ENCODE peak calls at places on chromosome 20, in five cellular contexts. One of them, this sample, is unnamed.

GRCh38 chr20:19964289-19965263 is 52.6 kb upstream of the NAA20 start:
- DNase-seq in lung: peak; percentile 46
- DNase-seq in adrenal gland: no peak
- DNase-seq in amygdala: no peak
- DNase-seq in AG09309: peak; percentile 67
- DNase-seq in this sample: peak; percentile 91

GRCh38 chr20:46984391-46984790 is 89.7 kb downstream of the EYA2 start:
- DNase-seq in adrenal gland: no peak
- DNase-seq in amygdala: no peak
- DNase-seq in AG09309: no peak
- DNase-seq in lung: no peak
- DNase-seq in this sample: no peak

GRCh38 chr20:48738399-48739304 is 89.1 kb downstream of the PREX1 start:
- DNase-seq in AG09309: no peak
- DNase-seq in lung: no peak
- DNase-seq in amygdala: no peak
- DNase-seq in adrenal gland: no peak
- DNase-seq in this sample: no peak

GRCh38 chr20:3777726-3778629 is 3.3 kb downstream of the SPEF1 start:
- DNase-seq in adrenal gland: no peak
- DNase-seq in AG09309: no peak
- DNase-seq in amygdala: no peak
- DNase-seq in lung: peak; percentile 67
- DNase-seq in this sample: no peak

GRCh38 chr20:51119914-51120313 is 97.0 kb upstream of the KCNG1 start:
- DNase-seq in amygdala: no peak
- DNase-seq in adrenal gland: no peak
- DNase-seq in AG09309: no peak
- DNase-seq in lung: no peak
- DNase-seq in this sample: no peak

GRCh38 chr20:7352165-7352564 is 584.7 kb downstream of the BMP2 start:
- DNase-seq in amygdala: no peak
- DNase-seq in lung: no peak
- DNase-seq in AG09309: no peak
- DNase-seq in adrenal gland: no peak
- DNase-seq in this sample: no peak

GRCh38 chr20:56439784-56440291 is 27.8 kb downstream of the CASS4 start:
- DNase-seq in AG09309: peak; percentile 95
- DNase-seq in lung: peak; percentile 53
- DNase-seq in adrenal gland: no peak
- DNase-seq in amygdala: no peak
- DNase-seq in this sample: peak; percentile 39

GRCh38 chr20:10551732-10552724 is 116.9 kb downstream of the SLX4IP start:
- DNase-seq in amygdala: no peak
- DNase-seq in lung: no peak
- DNase-seq in adrenal gland: no peak
- DNase-seq in AG09309: no peak
- DNase-seq in this sample: no peak

GRCh38 chr20:38836991-38837390 is 31.5 kb downstream of the PPP1R16B start:
- DNase-seq in amygdala: no peak
- DNase-seq in adrenal gland: no peak
- DNase-seq in lung: no peak
- DNase-seq in AG09309: no peak
- DNase-seq in this sample: no peak

GRCh38 chr20:39623584-39624234 is 661.6 kb downstream of the DHX35 start:
- DNase-seq in adrenal gland: no peak
- DNase-seq in amygdala: no peak
- DNase-seq in AG09309: no peak
- DNase-seq in lung: no peak
- DNase-seq in this sample: no peak

This sample was measured in left lobe of liver.